ENCODE peak calls at places on chromosomes 13 and 19, in nine cellular contexts. X is CD8-positive, alpha-beta memory T cell; Z is heart left ventricle; L is NT2/D1; W is uterus; Q is PC-3; J is mammary epithelial cell; A is heart right ventricle; E is left ventricle myocardium inferior. H is an unnamed sample.

GRCh38 chr19:49809155-49809986 is 3.7 kb downstream of the FUZ start:
- DNase-seq in X (peak; percentile 29), Z (peak; percentile 77), L (no peak), W (no peak), Q (peak; percentile 36), J (no peak), A (peak; percentile 75), E (peak; percentile 70), H (peak; percentile 85)

GRCh38 chr19:35162471-35163326 is 8.2 kb downstream of the FXYD5 start:
- DNase-seq in X (no peak), Z (no peak), L (no peak), W (no peak), Q (peak; percentile 87), J (peak; percentile 95), A (no peak), E (no peak), H (no peak)

GRCh38 chr19:14450168-14450874 is 17.2 kb downstream of the PKN1 start:
- DNase-seq in X (peak; percentile 36), Z (peak; percentile 40), L (peak; percentile 87), W (peak; percentile 33), Q (peak; percentile 67), J (no peak), A (peak; percentile 35), E (no peak), H (no peak)

GRCh38 chr13:113491418-113491883 is 940 bp upstream of the DCUN1D2 start:
- DNase-seq in X (no peak), Z (peak; percentile 53), L (no peak), W (peak; percentile 42), Q (peak; percentile 11), J (peak; percentile 27), A (peak; percentile 34), E (peak; percentile 45), H (peak; percentile 67)

GRCh38 chr13:44976949-44977583 is 12.2 kb downstream of the NUFIP1 start:
- DNase-seq in X (no peak), Z (no peak), L (no peak), W (no peak), Q (no peak), J (no peak), A (no peak), E (no peak), H (no peak)

GRCh38 chr19:10286803-10287737 is at the start of gene ICAM4:
- DNase-seq in X (no peak), Z (peak; percentile 85), L (no peak), W (peak; percentile 48), Q (no peak), J (no peak), A (peak; percentile 90), E (peak; percentile 87), H (peak; percentile 60)

GRCh38 chr13:21069561-21070004 is 8.2 kb upstream of the LATS2 start:
- DNase-seq in X (no peak), Z (peak; percentile 49), L (no peak), W (peak; percentile 54), Q (peak; percentile 94), J (peak; percentile 85), A (no peak), E (peak; percentile 37), H (no peak)

GRCh38 chr19:19997656-19998268 is 41.5 kb downstream of the ZNF682 start:
- DNase-seq in X (peak; percentile 16), Z (no peak), L (peak; percentile 40), W (no peak), Q (no peak), J (no peak), A (peak; percentile 21), E (peak; percentile 22), H (no peak)

GRCh38 chr13:52447354-52447753 is 3.1 kb downstream of the VPS36 start:
- DNase-seq in X (no peak), Z (no peak), L (no peak), W (no peak), Q (no peak), J (peak; percentile 39), A (no peak), E (no peak), H (no peak)

GRCh38 chr19:45496349-45496953 is 396 bp downstream of the RTN2 start:
- DNase-seq in X (no peak), Z (peak; percentile 59), L (no peak), W (peak; percentile 46), Q (peak; percentile 18), J (no peak), A (peak; percentile 57), E (no peak), H (peak; percentile 74)

GRCh38 chr13:59743195-59743594 is 420.5 kb downstream of the DIAPH3 start:
- DNase-seq in X (no peak), Z (no peak), L (no peak), W (no peak), Q (no peak), J (no peak), A (no peak), E (no peak), H (no peak)

DNA sequence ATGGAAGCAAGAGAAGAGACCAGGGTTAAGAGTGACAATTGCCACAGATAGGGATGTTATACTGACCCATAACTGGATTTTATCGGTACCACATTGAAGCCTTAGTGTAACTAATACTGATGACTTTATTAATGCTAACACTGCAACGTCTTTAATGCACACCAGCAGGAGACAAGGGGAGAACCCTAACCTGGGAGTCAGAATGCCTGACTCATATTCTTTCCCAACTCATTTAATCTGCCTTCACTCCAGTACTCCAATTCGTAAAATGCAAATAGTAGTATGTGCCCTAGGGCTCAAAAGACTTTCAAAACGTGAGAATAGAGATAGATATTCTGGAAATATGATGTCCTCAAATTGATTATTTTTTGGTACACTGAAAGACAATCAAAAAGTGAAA is 62.4 kb downstream of the GPC6 start:
- DNase-seq in X (no peak), Z (no peak), L (no peak), W (no peak), Q (no peak), J (no peak), A (no peak), E (no peak), H (no peak)
- H3K4me3 ChIP-seq in X (no peak overlapping the region), Z (no peak overlapping the region), L (no peak overlapping the region), W (no peak overlapping the region), Q (no peak overlapping the region), J (no peak overlapping the region), A (no peak overlapping the region), E (no peak overlapping the region), H (no peak overlapping the region)

GRCh38 chr19:33391631-33392249 is 18.2 kb downstream of the CEBPG start:
- DNase-seq in X (no peak), Z (no peak), L (no peak), W (no peak), Q (no peak), J (no peak), A (no peak), E (no peak), H (no peak)

GRCh38 chr19:33390120-33390907 is 16.8 kb downstream of the CEBPG start:
- DNase-seq in X (no peak), Z (peak; percentile 61), L (no peak), W (peak; percentile 88), Q (no peak), J (no peak), A (peak; percentile 76), E (peak; percentile 69), H (peak; percentile 75)

GRCh38 chr19:33392341-33393285 is 19.1 kb downstream of the CEBPG start:
- DNase-seq in X (no peak), Z (no peak), L (no peak), W (peak; percentile 25), Q (no peak), J (no peak), A (no peak), E (peak; percentile 25), H (peak; percentile 68)

GRCh38 chr19:33389574-33390119 is 16.1 kb downstream of the CEBPG start:
- DNase-seq in X (no peak), Z (no peak), L (no peak), W (no peak), Q (no peak), J (no peak), A (no peak), E (peak; percentile 27), H (no peak)

DNA sequence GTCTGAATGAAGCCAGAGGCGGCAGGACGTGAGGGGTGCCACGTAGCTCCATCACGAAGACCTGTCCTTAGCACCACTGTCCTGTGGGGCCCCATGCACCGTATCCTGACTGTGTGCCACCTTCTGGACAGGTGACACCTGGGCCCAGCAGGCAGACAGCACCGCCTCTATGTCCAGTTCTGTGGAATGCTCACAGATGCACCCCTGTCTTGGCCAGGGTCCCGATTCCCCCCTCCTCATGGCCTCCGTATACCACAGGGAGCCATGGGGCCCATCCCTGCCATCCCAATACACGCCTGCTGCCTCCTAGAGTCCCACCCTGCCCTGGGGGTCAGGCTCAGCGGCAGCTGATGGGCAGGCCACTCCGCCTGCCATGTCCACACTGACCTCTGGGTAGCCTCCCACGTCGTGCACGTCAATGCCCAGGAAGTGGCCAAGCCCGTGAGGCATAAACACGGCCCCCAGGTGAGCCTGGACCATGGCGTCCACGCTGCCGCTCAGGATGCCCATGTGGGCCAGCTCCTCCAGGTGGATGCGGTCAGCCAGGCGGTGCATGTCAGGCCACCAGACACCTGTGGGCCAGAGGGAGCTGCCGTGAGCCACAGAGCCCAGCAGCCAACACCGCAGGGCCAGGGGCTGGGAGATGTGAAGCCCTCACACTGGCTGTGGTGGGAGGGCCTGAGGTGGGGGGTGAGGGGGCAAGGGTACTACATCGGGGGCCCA is 17.6 kb downstream of the CEBPG start:
- DNase-seq in X (no peak), Z (no peak), L (no peak), W (no peak), Q (no peak), J (no peak), A (no peak), E (peak; percentile 18), H (peak; percentile 59)
- H3K4me1 ChIP-seq in X (no peaks in the 10 kb centered on the region), Z (peaks cover 79% of the 10 kb centered on the region), L (peaks cover 13% of the 10 kb centered on the region), W (peaks cover 57% of the 10 kb centered on the region), Q (no peaks in the 10 kb centered on the region), J (peaks cover 33% of the 10 kb centered on the region), A (peaks cover 98% of the 10 kb centered on the region), E (peaks cover 98% of the 10 kb centered on the region), H (peaks cover 81% of the 10 kb centered on the region)

GRCh38 chr19:6765738-6766356 is 1.4 kb downstream of the SH2D3A start:
- DNase-seq in X (no peak), Z (no peak), L (peak; percentile 70), W (no peak), Q (peak; percentile 99), J (peak; percentile 97), A (no peak), E (no peak), H (no peak)
- H3K4me3 ChIP-seq in X (peak overlapping the region; percentile 74), Z (no peak overlapping the region), L (peak overlapping the region; percentile 86), W (no peak overlapping the region), Q (peak overlapping the region; percentile 73), J (peak overlapping the region; percentile 86), A (no peak overlapping the region), E (no peak overlapping the region), H (no peak overlapping the region)

GRCh38 chr19:51192689-51193088 is 32.2 kb upstream of the CD33 start:
- DNase-seq in X (no peak), Z (no peak), L (no peak), W (no peak), Q (no peak), J (no peak), A (no peak), E (no peak), H (no peak)

GRCh38 chr19:51195616-51196015 is 29.3 kb upstream of the CD33 start:
- DNase-seq in X (no peak), Z (no peak), L (no peak), W (no peak), Q (no peak), J (no peak), A (no peak), E (no peak), H (no peak)

GRCh38 chr19:51195316-51195586 is 29.6 kb upstream of the CD33 start:
- DNase-seq in X (no peak), Z (no peak), L (no peak), W (no peak), Q (no peak), J (no peak), A (no peak), E (no peak), H (no peak)

GRCh38 chr19:51196181-51196580 is 28.7 kb upstream of the CD33 start:
- DNase-seq in X (no peak), Z (no peak), L (no peak), W (no peak), Q (no peak), J (no peak), A (no peak), E (no peak), H (no peak)

GRCh38 chr19:51194527-51195315 is 30.2 kb upstream of the CD33 start:
- DNase-seq in X (no peak), Z (no peak), L (no peak), W (no peak), Q (no peak), J (peak; percentile 42), A (no peak), E (no peak), H (no peak)
- H3K4me1 ChIP-seq in X (no peaks in the 10 kb centered on the region), Z (no peaks in the 10 kb centered on the region), L (no peaks in the 10 kb centered on the region), W (no peaks in the 10 kb centered on the region), Q (no peaks in the 10 kb centered on the region), J (no peaks in the 10 kb centered on the region), A (no peaks in the 10 kb centered on the region), E (no peaks in the 10 kb centered on the region), H (no peaks in the 10 kb centered on the region)